ENCODE peak calls at places on chromosomes 5 and 9, in six cellular contexts. G is tibial artery, D is thyroid gland, V is keratinocyte, P is brain microvascular endothelial cell, T is AG09309. X is an unnamed sample.

GRCh38 chr5:168364738-168365550 is 73.5 kb downstream of the WWC1 start:
- DNase-seq in G (no peak), D (peak), V (no peak), P (no peak), T (peak), X (no peak)

GRCh38 chr5:50759526-50760280 is 93.3 kb downstream of the PARP8 start:
- DNase-seq in G (no peak), D (no peak), V (no peak), P (no peak), T (no peak), X (no peak)

GRCh38 chr5:134209477-134210240 is 16.2 kb downstream of the PPP2CA start:
- DNase-seq in G (no peak), D (peak), V (no peak), P (no peak), T (no peak), X (no peak)

GRCh38 chr5:61256474-61256873 is 75.6 kb upstream of the ZSWIM6 start:
- DNase-seq in G (peak), D (peak), V (no peak), P (no peak), T (no peak), X (no peak)

GRCh38 chr5:181160144-181160754 is 12.9 kb downstream of the OR2V2 start:
- DNase-seq in G (no peak), D (no peak), V (no peak), P (peak), T (no peak), X (no peak)

GRCh38 chr5:131252824-131253171 is 11.1 kb upstream of the CDC42SE2 start:
- DNase-seq in G (peak), D (peak), V (no peak), P (no peak), T (no peak), X (no peak)

GRCh38 chr9:109889456-109889855 is 109.5 kb downstream of the PALM2AKAP2 start:
- DNase-seq in G (no peak), D (no peak), V (peak), P (no peak), T (no peak), X (no peak)

GRCh38 chr9:75588808-75589207 is 301.7 kb upstream of the PCSK5 start:
- DNase-seq in G (no peak), D (no peak), V (no peak), P (no peak), T (no peak), X (no peak)

GRCh38 chr5:88672644-88673493 is 210.1 kb downstream of the MEF2C start:
- DNase-seq in G (no peak), D (no peak), V (no peak), P (no peak), T (no peak), X (no peak)

GRCh38 chr9:82031538-82032280 is 43.1 kb downstream of the SPATA31D1 start:
- DNase-seq in G (peak), D (peak), V (no peak), P (peak), T (peak), X (peak)

GRCh38 chr9:94153905-94154304 is 69.6 kb downstream of the PTPDC1 start:
- DNase-seq in G (no peak), D (no peak), V (no peak), P (no peak), T (no peak), X (no peak)

GRCh38 chr5:77972545-77973252 is 196.6 kb upstream of the TBCA start:
- DNase-seq in G (no peak), D (peak), V (no peak), P (no peak), T (no peak), X (no peak)

GRCh38 chr9:96556701-96557461 is 62.8 kb downstream of the CDC14B start:
- DNase-seq in G (peak), D (no peak), V (no peak), P (no peak), T (no peak), X (no peak)

GRCh38 chr9:77856615-77857014 is 175.0 kb downstream of the GNAQ start:
- DNase-seq in G (no peak), D (no peak), V (no peak), P (no peak), T (no peak), X (no peak)

GRCh38 chr9:133917407-133917806 is 74.7 kb downstream of the VAV2 start:
- DNase-seq in G (no peak), D (no peak), V (no peak), P (no peak), T (no peak), X (no peak)

GRCh38 chr5:124908603-124909451 is 162.4 kb upstream of the ZNF608 start:
- DNase-seq in G (no peak), D (no peak), V (no peak), P (no peak), T (no peak), X (peak)

GRCh38 chr5:148311516-148311915 is 707 bp upstream of the SPINK7 start:
- DNase-seq in G (no peak), D (no peak), V (no peak), P (no peak), T (no peak), X (peak)

GRCh38 chr9:94847486-94847885 is 121.0 kb downstream of the AOPEP start:
- DNase-seq in G (no peak), D (no peak), V (no peak), P (peak), T (peak), X (peak)

GRCh38 chr5:10031817-10032216 is 217.9 kb downstream of the ATPSCKMT start:
- DNase-seq in G (no peak), D (no peak), V (no peak), P (no peak), T (no peak), X (no peak)

GRCh38 chr9:99906403-99907207 is at the start of gene STX17:
- DNase-seq in G (peak), D (peak), V (no peak), P (peak), T (peak), X (peak)

GRCh38 chr9:37710039-37710438 is 43.6 kb upstream of the TRMT10B start:
- DNase-seq in G (no peak), D (no peak), V (no peak), P (no peak), T (no peak), X (no peak)

GRCh38 chr5:78591227-78591626 is 57.3 kb downstream of the LHFPL2 start:
- DNase-seq in G (no peak), D (no peak), V (no peak), P (peak), T (peak), X (peak)

GRCh38 chr9:134518004-134518606 is 123.5 kb upstream of the COL5A1 start:
- DNase-seq in G (no peak), D (no peak), V (no peak), P (no peak), T (no peak), X (no peak)

GRCh38 chr9:35481347-35481975 is 8.4 kb upstream of the RUSC2 start:
- DNase-seq in G (peak), D (peak), V (peak), P (peak), T (no peak), X (no peak)

GRCh38 chr5:26847041-26847736 is 191.2 kb downstream of the CDH9 start:
- DNase-seq in G (no peak), D (no peak), V (no peak), P (peak), T (no peak), X (no peak)

GRCh38 chr9:78383130-78383529 is 86.2 kb downstream of the PSAT1 start:
- DNase-seq in G (no peak), D (no peak), V (no peak), P (peak), T (peak), X (no peak)

GRCh38 chr5:149172261-149172660 is 31.0 kb downstream of the ABLIM3 start:
- DNase-seq in G (no peak), D (no peak), V (peak), P (peak), T (peak), X (no peak)

GRCh38 chr5:124007675-124008398 is 495.9 kb downstream of the CSNK1G3 start:
- DNase-seq in G (no peak), D (no peak), V (no peak), P (no peak), T (no peak), X (no peak)

GRCh38 chr5:110925398-110925797 is 146.1 kb upstream of the TSLP start:
- DNase-seq in G (no peak), D (no peak), V (no peak), P (peak), T (peak), X (no peak)

GRCh38 chr5:61768692-61769281 is 436.7 kb downstream of the ZSWIM6 start:
- DNase-seq in G (no peak), D (peak), V (peak), P (peak), T (no peak), X (no peak)

GRCh38 chr9:129320575-129321311 is 142.7 kb upstream of the IER5L start:
- DNase-seq in G (peak), D (peak), V (no peak), P (peak), T (peak), X (peak)

GRCh38 chr5:176700239-176700847 is 53.1 kb downstream of the TSPAN17 start:
- DNase-seq in G (no peak), D (no peak), V (no peak), P (no peak), T (no peak), X (no peak)

GRCh38 chr5:179146277-179146676 is 86.1 kb downstream of the ZNF354C start:
- DNase-seq in G (no peak), D (no peak), V (no peak), P (no peak), T (no peak), X (no peak)

GRCh38 chr9:126915846-126916543 is 1.4 kb downstream of the RALGPS1 start:
- DNase-seq in G (no peak), D (no peak), V (peak), P (no peak), T (no peak), X (no peak)

GRCh38 chr5:169223595-169223953 is 77.4 kb downstream of the SLIT3 start:
- DNase-seq in G (no peak), D (no peak), V (no peak), P (no peak), T (peak), X (no peak)

GRCh38 chr9:89377411-89377810 is 59.1 kb downstream of the SECISBP2 start:
- DNase-seq in G (no peak), D (no peak), V (no peak), P (no peak), T (no peak), X (no peak)

GRCh38 chr9:89374176-89374575 is 55.9 kb downstream of the SECISBP2 start:
- DNase-seq in G (no peak), D (no peak), V (no peak), P (peak), T (no peak), X (no peak)

GRCh38 chr9:89376286-89376685 is 58.0 kb downstream of the SECISBP2 start:
- DNase-seq in G (no peak), D (no peak), V (no peak), P (no peak), T (no peak), X (no peak)

GRCh38 chr9:89376741-89377140 is 58.4 kb downstream of the SECISBP2 start:
- DNase-seq in G (no peak), D (no peak), V (no peak), P (no peak), T (no peak), X (no peak)

GRCh38 chr9:89375181-89375760 is 57.0 kb downstream of the SECISBP2 start:
- DNase-seq in G (no peak), D (peak), V (no peak), P (peak), T (no peak), X (no peak)
- TF ChIP-seq CTCF in G (no peak), D (peak), V (no peak), P (peak), T (no peak), X (peak)

DNA sequence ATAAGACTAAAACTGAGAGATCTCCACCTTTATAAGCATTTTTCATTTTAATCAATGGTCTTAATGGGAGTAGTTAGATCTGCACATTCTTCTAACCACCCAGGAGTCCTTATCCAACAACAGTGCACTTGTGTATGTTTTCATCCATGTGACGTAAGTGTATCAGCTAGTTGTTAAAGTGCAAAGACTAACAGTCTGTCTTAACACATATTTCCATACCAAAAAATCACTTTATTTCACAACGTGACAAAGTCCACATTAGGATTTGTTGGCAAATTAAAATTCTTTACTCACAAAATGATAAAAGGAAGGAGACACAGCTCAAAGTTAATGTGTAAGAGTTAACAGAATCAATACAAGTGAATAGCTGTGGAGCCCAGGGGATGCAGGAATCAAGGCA is 1.9 kb upstream of the SMC2 start:
- DNase-seq in G (no peak), D (no peak), V (no peak), P (no peak), T (no peak), X (no peak)
- H3K4me3 ChIP-seq in G (no peak), D (no peak), V (no peak), P (no peak), T (no peak), X (no peak)

GRCh38 chr5:2014058-2014610 is 131.4 kb upstream of the IRX4 start:
- DNase-seq in G (no peak), D (peak), V (no peak), P (no peak), T (no peak), X (no peak)
- TF ChIP-seq CTCF in G (no peak), D (no peak), V (no peak), P (no peak), T (no peak), X (no peak)

DNA sequence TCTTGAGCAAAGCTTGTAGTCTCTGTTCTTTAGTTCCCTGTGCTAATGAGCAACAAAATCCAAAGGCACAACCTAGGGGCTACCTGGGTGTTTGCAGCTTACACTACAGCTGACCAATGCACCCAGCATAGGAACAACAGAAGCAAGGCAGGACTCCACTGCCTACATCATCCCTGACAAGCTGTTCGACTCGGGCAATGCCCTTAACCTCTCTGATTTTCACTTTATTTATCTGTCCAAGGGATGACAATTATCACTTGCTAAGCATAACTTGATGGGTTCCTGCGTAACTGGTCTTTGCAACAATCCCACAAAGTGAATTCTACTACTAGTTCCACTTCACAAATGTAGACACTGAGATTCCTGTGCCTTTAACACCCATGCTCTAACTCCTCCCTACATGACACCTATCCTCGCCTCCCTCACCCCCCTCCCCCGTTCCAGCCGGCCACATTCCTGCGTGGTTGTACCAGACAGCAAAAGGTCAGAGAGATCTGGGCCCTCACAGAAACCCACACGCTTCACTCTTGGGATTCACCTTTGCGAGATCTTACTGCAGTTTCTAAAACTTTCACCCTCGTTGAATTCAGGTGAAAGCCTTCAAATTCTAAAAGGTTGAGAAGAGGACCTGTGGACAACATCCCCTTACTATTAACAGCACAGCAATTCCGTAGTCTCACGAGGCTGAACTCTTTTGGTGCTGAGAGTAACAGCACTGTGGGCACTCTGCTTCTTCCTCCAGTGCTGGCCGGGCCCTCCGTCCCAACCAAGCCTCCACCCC is 995 bp downstream of the IPPK start:
- DNase-seq in G (no peak), D (peak), V (no peak), P (peak), T (no peak), X (peak)
- H3K4me3 ChIP-seq in G (peak), D (peak), V (peak), P (peak), T (peak), X (peak)

GRCh38 chr5:135483254-135483653 is 31.1 kb upstream of the TIFAB start:
- DNase-seq in G (no peak), D (no peak), V (no peak), P (no peak), T (no peak), X (no peak)

GRCh38 chr5:135486679-135487395 is 34.7 kb upstream of the TIFAB start:
- DNase-seq in G (no peak), D (no peak), V (no peak), P (no peak), T (no peak), X (no peak)

GRCh38 chr5:135482383-135482933 is 30.3 kb upstream of the TIFAB start:
- DNase-seq in G (no peak), D (no peak), V (no peak), P (no peak), T (no peak), X (no peak)

GRCh38 chr5:135486131-135486530 is 34.0 kb upstream of the TIFAB start:
- DNase-seq in G (no peak), D (no peak), V (no peak), P (no peak), T (no peak), X (no peak)

DNA sequence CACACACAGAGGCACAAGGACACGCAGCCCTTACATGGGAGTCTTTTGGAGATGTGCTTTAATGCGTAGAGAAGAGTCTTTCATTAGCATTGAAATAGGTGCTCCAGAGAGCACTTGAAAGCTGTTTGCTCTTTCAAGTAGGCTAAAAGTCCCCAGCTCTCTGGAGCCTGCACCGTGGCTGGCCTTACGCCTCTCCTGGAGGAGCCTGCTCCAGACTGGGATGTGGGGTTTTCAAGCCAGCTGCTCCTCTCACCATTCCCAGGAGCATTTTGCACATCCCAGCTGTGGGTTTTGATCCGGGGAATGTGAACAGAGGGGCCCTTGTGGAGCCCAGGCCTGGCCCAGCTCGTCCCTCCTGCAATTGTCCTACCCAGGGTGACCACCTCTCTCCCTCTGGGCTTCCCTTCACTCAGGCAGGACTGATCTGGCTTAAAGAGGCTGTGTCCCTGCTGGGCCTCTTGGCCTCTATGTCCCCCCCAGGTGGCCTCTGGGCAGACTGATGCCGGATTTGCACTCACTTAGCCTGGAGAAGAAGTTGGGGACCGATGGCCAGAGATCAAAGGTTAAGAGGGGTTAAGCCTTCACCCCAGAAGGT is 32.5 kb upstream of the TIFAB start:
- DNase-seq in G (no peak), D (peak), V (no peak), P (no peak), T (no peak), X (no peak)
- TF ChIP-seq CTCF in G (no peak), D (no peak), V (no peak), P (no peak), T (no peak), X (no peak)

GRCh38 chr9:20988061-20988460 is 43.4 kb downstream of the HACD4 start:
- DNase-seq in G (no peak), D (no peak), V (no peak), P (no peak), T (no peak), X (no peak)

GRCh38 chr9:20988916-20989315 is 42.5 kb downstream of the HACD4 start:
- DNase-seq in G (no peak), D (no peak), V (no peak), P (no peak), T (peak), X (no peak)

GRCh38 chr9:20987521-20987920 is 43.9 kb downstream of the HACD4 start:
- DNase-seq in G (no peak), D (no peak), V (no peak), P (no peak), T (no peak), X (no peak)

GRCh38 chr9:20990867-20991266 is 40.6 kb downstream of the HACD4 start:
- DNase-seq in G (peak), D (no peak), V (no peak), P (no peak), T (no peak), X (no peak)

GRCh38 chr9:20989923-20990341 is 41.5 kb downstream of the HACD4 start:
- DNase-seq in G (peak), D (peak), V (no peak), P (no peak), T (no peak), X (no peak)
- H3K4me3 ChIP-seq in G (no peak), D (no peak), V (no peak), P (no peak), T (no peak), X (no peak)